ENCODE peak calls at places on chromosomes 5 and 9, in four cellular contexts. O is nephron progenitor cell, U is left ventricle myocardium inferior, E is A549. I is an unnamed sample.

GRCh38 chr5:84603557-84604185 is 219.0 kb upstream of the EDIL3 start:
- DNase-seq in O (no peak), U (peak), E (no peak), I (no peak)

GRCh38 chr5:143781993-143782520 is 29.9 kb upstream of the HMHB1 start:
- DNase-seq in O (no peak), U (no peak), E (no peak), I (no peak)

GRCh38 chr5:119270121-119270565 is 85.7 kb upstream of the TNFAIP8 start:
- DNase-seq in O (no peak), U (no peak), E (no peak), I (no peak)

GRCh38 chr9:84940294-84940693 is 270.8 kb downstream of the NTRK2 start:
- DNase-seq in O (no peak), U (no peak), E (no peak), I (no peak)

GRCh38 chr5:96817496-96817895 is 9.8 kb upstream of the ERAP1 start:
- DNase-seq in O (no peak), U (no peak), E (no peak), I (no peak)

GRCh38 chr5:6379246-6379645 is 899 bp upstream of the MED10 start:
- DNase-seq in O (no peak), U (no peak), E (no peak), I (no peak)

GRCh38 chr9:19375536-19375935 is 4.5 kb downstream of the RPS6 start:
- DNase-seq in O (no peak), U (no peak), E (no peak), I (no peak)

GRCh38 chr5:143501176-143501840 is 97.8 kb upstream of the NR3C1 start:
- DNase-seq in O (no peak), U (no peak), E (no peak), I (no peak)

GRCh38 chr9:98775831-98776441 is 20.4 kb downstream of the ANKS6 start:
- DNase-seq in O (peak), U (no peak), E (peak), I (no peak)

GRCh38 chr9:136947955-136948510 is 3.0 kb downstream of the C8G start:
- DNase-seq in O (peak), U (peak), E (peak), I (no peak)
- TF ChIP-seq CTCF in O (peak), U (peak), E (peak), I (no peak)

DNA sequence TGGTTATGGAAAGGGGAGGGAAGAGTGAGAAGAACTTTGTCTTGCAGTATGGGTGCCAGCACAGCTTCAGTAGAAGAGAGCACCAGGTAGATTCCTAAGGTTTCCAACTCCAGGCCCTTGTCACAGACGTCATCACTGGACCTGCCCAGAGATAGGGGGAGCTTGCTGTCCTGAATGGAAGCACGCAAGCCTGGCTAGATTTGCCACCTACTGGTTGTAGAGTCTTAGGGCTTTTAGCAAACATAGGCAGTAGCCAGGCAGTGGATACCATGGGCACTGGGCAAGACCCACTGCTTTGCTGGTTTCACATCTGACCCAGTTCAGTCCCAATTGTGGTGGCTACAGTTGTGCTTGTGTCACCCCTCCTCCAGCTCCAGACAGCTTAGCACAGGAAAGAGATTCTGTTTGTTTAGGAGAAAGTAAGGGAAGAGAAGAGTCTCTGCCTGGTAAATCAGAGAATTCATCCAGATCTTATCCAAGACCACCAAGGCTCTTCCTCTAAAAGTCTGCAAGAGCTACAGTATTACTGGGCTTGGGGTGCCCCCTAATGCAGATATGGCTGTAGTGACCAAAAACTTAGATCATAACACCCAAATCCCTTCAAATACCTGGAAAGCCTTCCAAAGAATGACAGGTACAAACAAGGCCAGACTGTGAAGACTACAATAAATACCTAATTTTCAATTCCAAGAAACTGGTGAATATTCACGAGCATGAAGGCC is 158.9 kb downstream of the HINT1 start:
- DNase-seq in O (peak), U (no peak), E (peak), I (no peak)
- TF ChIP-seq CTCF in O (peak), U (no peak), E (peak), I (no peak)

DNA sequence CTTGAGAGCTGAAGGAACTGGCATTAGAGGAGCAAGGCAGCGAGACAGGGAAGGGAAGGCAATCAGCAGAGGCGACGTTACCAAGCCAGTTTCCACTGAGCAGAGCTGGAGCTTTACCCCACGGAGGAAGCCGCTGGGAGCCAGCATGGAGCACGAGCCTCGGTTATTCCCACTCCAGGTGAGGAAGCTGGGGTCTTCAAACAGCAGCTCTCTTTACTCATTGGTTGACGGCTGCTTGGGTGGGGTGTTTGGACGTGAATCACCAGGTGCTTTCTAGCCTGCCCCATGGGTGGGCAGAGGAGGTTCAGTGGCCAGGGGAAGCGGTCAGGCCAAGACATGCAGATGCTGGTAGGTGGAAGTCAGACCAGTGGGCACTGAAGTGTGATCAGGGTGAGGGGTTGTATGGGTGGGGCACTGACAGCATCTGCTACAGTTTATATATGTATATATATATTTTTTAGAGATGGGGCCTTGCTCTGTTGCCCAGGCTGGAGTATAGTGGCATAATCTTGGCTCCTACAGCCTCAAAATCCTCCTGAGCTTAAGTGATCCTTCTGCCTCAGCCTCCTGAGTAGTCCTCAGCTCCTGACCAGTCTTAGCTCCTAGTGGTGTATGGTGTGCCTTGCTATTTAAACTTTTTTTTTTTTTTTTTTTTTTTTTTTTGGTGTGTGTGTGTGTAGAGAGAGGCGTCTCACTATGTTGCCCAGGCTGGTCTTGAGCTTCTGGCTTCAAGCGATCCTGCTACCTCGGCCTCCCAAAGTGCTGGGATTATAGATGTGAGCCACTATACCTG is 12.4 kb downstream of the SNX30 start:
- DNase-seq in O (no peak), U (no peak), E (no peak), I (no peak)
- TF ChIP-seq CTCF in O (no peak), U (no peak), E (no peak), I (no peak)

DNA sequence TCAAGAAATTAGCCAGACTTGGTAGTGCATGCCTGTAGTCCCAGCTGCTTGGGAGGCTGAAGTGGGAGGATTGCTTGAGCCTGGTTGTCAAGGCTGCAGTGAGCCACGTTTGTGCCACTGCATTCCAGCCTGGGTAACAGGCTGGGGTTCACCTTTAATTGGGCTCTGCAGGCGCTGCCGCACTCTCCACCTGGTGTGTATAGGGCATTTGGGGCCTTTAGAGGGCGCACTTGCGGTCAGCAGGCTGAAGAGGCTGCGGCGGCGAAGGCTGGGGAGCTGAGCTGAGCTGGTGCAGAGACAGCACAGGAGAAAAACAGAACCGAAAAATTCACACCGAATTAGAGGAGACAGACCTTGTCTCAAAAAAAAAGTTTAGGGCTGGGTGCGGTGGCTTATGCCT is 31.2 kb downstream of the CDK7 start:
- DNase-seq in O (peak), U (no peak), E (peak), I (no peak)
- TF ChIP-seq CTCF in O (peak), U (no peak), E (no peak), I (no peak)